ENCODE peak calls at places on chromosomes 1 and 21, in seven cellular contexts. J is A549, Q is stomach, M is HepG2, C is transverse colon, S is sigmoid colon, I is SK-N-SH. R is an unnamed sample.

GRCh38 chr1:85326381-85326780 is 49.9 kb upstream of the BCL10 start:
- DNase-seq in J (no peak), Q (no peak), M (no peak), C (no peak), S (no peak), I (no peak), R (no peak)

GRCh38 chr21:32347887-32348450 is 44.8 kb downstream of the URB1 start:
- DNase-seq in J (no peak), Q (no peak), M (no peak), C (peak; percentile 25), S (no peak), I (no peak), R (no peak)

GRCh38 chr1:87034351-87034750 is 119.9 kb downstream of the HS2ST1 start:
- DNase-seq in J (no peak), Q (no peak), M (no peak), C (no peak), S (no peak), I (no peak), R (no peak)

GRCh38 chr1:27968692-27969091 is 8.9 kb downstream of the XKR8 start:
- DNase-seq in J (peak; percentile 41), Q (no peak), M (no peak), C (no peak), S (no peak), I (no peak), R (no peak)

GRCh38 chr1:107682467-107682866 is 282.5 kb downstream of the VAV3 start:
- DNase-seq in J (peak; percentile 38), Q (no peak), M (no peak), C (no peak), S (no peak), I (no peak), R (no peak)

GRCh38 chr21:45502600-45502999 is 39.6 kb downstream of the SLC19A1 start:
- DNase-seq in J (no peak), Q (no peak), M (no peak), C (no peak), S (peak; percentile 33), I (no peak), R (peak; percentile 5)

GRCh38 chr1:21761052-21761451 is 21.9 kb downstream of the USP48 start:
- DNase-seq in J (no peak), Q (no peak), M (no peak), C (no peak), S (no peak), I (no peak), R (no peak)

GRCh38 chr1:240343966-240344365 is 252.3 kb downstream of the FMN2 start:
- DNase-seq in J (no peak), Q (no peak), M (no peak), C (no peak), S (no peak), I (no peak), R (no peak)

GRCh38 chr1:203673550-203674411 is 47.1 kb downstream of the ATP2B4 start:
- DNase-seq in J (peak; percentile 85), Q (peak; percentile 38), M (peak; percentile 30), C (peak; percentile 51), S (peak; percentile 82), I (no peak), R (no peak)

GRCh38 chr1:180117764-180118116 is 36.9 kb upstream of the QSOX1 start:
- DNase-seq in J (peak; percentile 50), Q (no peak), M (no peak), C (no peak), S (no peak), I (no peak), R (no peak)

GRCh38 chr21:32137266-32137665 is 141.6 kb downstream of the MIS18A start:
- DNase-seq in J (no peak), Q (no peak), M (no peak), C (no peak), S (no peak), I (no peak), R (no peak)

GRCh38 chr1:39132505-39133339 is 71.8 kb upstream of the MACF1 start:
- DNase-seq in J (peak; percentile 55), Q (peak; percentile 82), M (peak; percentile 85), C (peak; percentile 74), S (peak; percentile 79), I (peak; percentile 64), R (peak; percentile 64)

GRCh38 chr1:151147132-151147503 is 687 bp upstream of the SEMA6C start:
- DNase-seq in J (no peak), Q (no peak), M (no peak), C (no peak), S (no peak), I (no peak), R (peak; percentile 42)

DNA sequence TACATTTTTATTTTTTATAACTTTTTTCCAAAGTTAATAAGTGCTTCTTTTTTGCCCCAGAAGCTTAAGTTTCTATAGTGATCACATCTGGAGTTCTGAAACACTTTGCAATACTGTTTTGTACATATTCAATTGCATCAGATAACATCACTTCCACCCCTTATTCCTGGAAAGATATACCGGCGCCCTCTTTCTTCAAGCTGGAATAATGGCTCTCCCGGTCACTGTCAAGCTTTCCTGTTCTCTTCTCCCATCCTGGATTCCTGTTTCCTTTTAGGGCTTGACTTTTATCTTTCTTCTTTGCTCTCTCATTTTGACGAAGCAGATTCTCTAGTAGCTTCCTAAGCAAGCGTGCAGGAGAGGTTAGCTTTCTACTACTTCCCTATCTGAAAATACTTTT is 1866.8 kb downstream of the MRPL39 start:
- DNase-seq in J (no peak), Q (no peak), M (no peak), C (no peak), S (no peak), I (peak; percentile 7), R (no peak)
- TF ChIP-seq EP300 in J (no peak), Q (no peak), M (no peak), C (no peak), S (no peak), I (no peak), R (no peak)

GRCh38 chr21:41379901-41380300 is 18.1 kb downstream of the MX2 start:
- DNase-seq in J (no peak), Q (no peak), M (no peak), C (no peak), S (no peak), I (no peak), R (no peak)

GRCh38 chr21:41375875-41376274 is 14.0 kb downstream of the MX2 start:
- DNase-seq in J (no peak), Q (no peak), M (no peak), C (no peak), S (no peak), I (no peak), R (no peak)

GRCh38 chr21:41374867-41375533 is 13.2 kb downstream of the MX2 start:
- DNase-seq in J (no peak), Q (no peak), M (no peak), C (no peak), S (no peak), I (no peak), R (no peak)

GRCh38 chr21:41378849-41379248 is 17.0 kb downstream of the MX2 start:
- DNase-seq in J (no peak), Q (no peak), M (no peak), C (no peak), S (no peak), I (no peak), R (no peak)

DNA sequence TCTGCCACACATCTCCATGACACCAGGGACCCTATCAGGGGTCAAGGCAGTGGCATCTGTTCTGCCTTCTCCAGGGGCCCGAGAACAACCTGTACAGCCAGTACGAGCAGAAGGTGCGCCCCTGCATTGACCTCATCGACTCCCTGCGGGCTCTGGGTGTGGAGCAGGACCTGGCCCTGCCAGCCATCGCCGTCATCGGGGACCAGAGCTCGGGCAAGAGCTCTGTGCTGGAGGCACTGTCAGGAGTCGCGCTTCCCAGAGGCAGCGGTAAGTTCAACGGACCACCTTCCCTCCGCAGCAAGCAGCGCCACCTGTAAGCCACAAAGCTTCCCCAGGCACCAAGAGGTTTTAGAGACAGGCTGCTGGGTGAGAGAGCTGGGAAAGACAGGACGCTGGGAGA is 15.9 kb downstream of the MX2 start:
- DNase-seq in J (no peak), Q (no peak), M (no peak), C (no peak), S (peak; percentile 46), I (no peak), R (no peak)
- TF ChIP-seq CTCF in J (no peak), Q (no peak), M (no peak), C (no peak), S (no peak), I (no peak), R (no peak)

GRCh38 chr1:244094880-244095522 is 43.9 kb downstream of the ZBTB18 start:
- DNase-seq in J (no peak), Q (no peak), M (no peak), C (no peak), S (no peak), I (no peak), R (no peak)

GRCh38 chr1:244095523-244095911 is 44.4 kb downstream of the ZBTB18 start:
- DNase-seq in J (no peak), Q (no peak), M (no peak), C (no peak), S (no peak), I (no peak), R (no peak)

GRCh38 chr1:244097523-244098390 is 46.7 kb downstream of the ZBTB18 start:
- DNase-seq in J (no peak), Q (no peak), M (no peak), C (no peak), S (no peak), I (no peak), R (no peak)

GRCh38 chr1:244096691-244097090 is 45.6 kb downstream of the ZBTB18 start:
- DNase-seq in J (no peak), Q (no peak), M (no peak), C (no peak), S (no peak), I (no peak), R (no peak)

DNA sequence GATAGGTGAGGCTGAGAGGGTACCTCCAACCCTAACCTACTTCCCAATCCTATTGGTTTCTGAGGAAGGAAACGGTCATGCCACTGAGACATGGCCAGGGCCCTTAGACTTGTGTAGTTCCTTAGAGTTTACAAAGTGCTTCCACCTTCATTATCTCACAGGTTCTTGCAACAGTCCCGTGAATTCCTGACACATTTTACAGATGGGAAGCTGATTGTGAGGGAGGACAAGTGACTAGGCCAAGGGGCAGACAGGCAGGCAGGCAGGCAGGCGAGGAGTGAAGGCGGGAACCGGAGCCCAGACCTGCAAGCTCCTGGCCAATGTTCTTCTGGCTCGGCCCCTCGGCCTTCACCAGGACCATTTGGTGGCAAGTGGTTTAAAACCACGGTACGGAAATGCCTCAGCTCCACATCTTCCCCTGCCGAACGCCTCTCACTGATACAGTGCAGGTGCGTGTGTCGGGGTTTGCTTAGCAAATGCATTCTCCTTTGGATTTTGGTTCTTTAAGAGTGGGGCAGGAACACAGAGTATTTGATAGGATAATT is 45.1 kb downstream of the ZBTB18 start:
- DNase-seq in J (no peak), Q (no peak), M (no peak), C (no peak), S (no peak), I (no peak), R (no peak)
- H3K27ac ChIP-seq in J (no peak overlapping the region), Q (no peak overlapping the region), M (no peak overlapping the region), C (no peak overlapping the region), S (no peak overlapping the region), I (no peak overlapping the region), R (no peak overlapping the region)

GRCh38 chr21:42931560-42932235 is 6.3 kb upstream of the ERVH48-1 start:
- DNase-seq in J (no peak), Q (no peak), M (no peak), C (no peak), S (no peak), I (no peak), R (no peak)

GRCh38 chr21:42925114-42925907 is at the start of gene ERVH48-1:
- DNase-seq in J (no peak), Q (no peak), M (no peak), C (no peak), S (no peak), I (no peak), R (no peak)

GRCh38 chr21:42924433-42924751 is 1.0 kb downstream of the ERVH48-1 start:
- DNase-seq in J (no peak), Q (no peak), M (no peak), C (no peak), S (no peak), I (no peak), R (no peak)

GRCh38 chr21:42929969-42930368 is 4.5 kb upstream of the ERVH48-1 start:
- DNase-seq in J (no peak), Q (no peak), M (no peak), C (no peak), S (no peak), I (no peak), R (no peak)
- TF ChIP-seq EP300 in J (no peak), Q (no peak), M (no peak), C (no peak), S (no peak), I (no peak), R (no peak)